ENCODE peak calls at places on chromosomes 6 and 20, in eight cellular contexts. X is adrenal gland, V is A549, F is lower leg skin, A is NB4, Y is HCT116, G is GM12891, U is IMR-90. H is an unnamed sample.

GRCh38 chr20:59745201-59745600 is 140.9 kb downstream of the PHACTR3 start:
- DNase-seq in X (no peak), V (no peak), F (no peak), A (no peak), Y (no peak), G (no peak), U (no peak), H (no peak)

GRCh38 chr20:8587246-8587645 is 455.2 kb downstream of the PLCB1 start:
- DNase-seq in X (no peak), V (no peak), F (no peak), A (no peak), Y (no peak), G (no peak), U (no peak), H (no peak)

GRCh38 chr6:12958052-12958706 is 241.6 kb downstream of the PHACTR1 start:
- DNase-seq in X (no peak), V (no peak), F (no peak), A (no peak), Y (no peak), G (no peak), U (no peak), H (no peak)

GRCh38 chr20:53847118-53847842 is 223.1 kb downstream of the BCAS1 start:
- DNase-seq in X (no peak), V (no peak), F (no peak), A (peak; percentile 84), Y (no peak), G (no peak), U (no peak), H (no peak)

GRCh38 chr20:12570371-12570770 is 438.4 kb upstream of the SPTLC3 start:
- DNase-seq in X (no peak), V (peak; percentile 58), F (no peak), A (peak; percentile 64), Y (no peak), G (no peak), U (no peak), H (peak; percentile 1)

GRCh38 chr20:45781391-45781931 is 10.2 kb downstream of the WFDC3 start:
- DNase-seq in X (no peak), V (peak; percentile 47), F (no peak), A (no peak), Y (peak; percentile 92), G (no peak), U (peak; percentile 95), H (no peak)

GRCh38 chr6:116405147-116405546 is 34.4 kb downstream of the DSE start:
- DNase-seq in X (no peak), V (no peak), F (no peak), A (no peak), Y (no peak), G (no peak), U (peak; percentile 84), H (no peak)

GRCh38 chr6:16925461-16925860 is 164.2 kb upstream of the ATXN1 start:
- DNase-seq in X (no peak), V (no peak), F (no peak), A (no peak), Y (no peak), G (no peak), U (peak; percentile 69), H (no peak)

GRCh38 chr6:137970368-137970767 is 103.3 kb downstream of the TNFAIP3 start:
- DNase-seq in X (no peak), V (no peak), F (no peak), A (peak; percentile 59), Y (no peak), G (no peak), U (no peak), H (no peak)

GRCh38 chr6:44127186-44128019 is at the start of the genes MRPL14 and TMEM63B:
- DNase-seq in X (peak; percentile 87), V (peak; percentile 83), F (peak; percentile 96), A (peak; percentile 90), Y (peak; percentile 65), G (peak; percentile 99), U (peak; percentile 88), H (peak; percentile 97)
- TF ChIP-seq POLR2A in X (peak; percentile 72), V (peak; percentile 64), F (no peak), A (peak; percentile 90), Y (peak; percentile 78), G (peak; percentile 69), U (peak; percentile 47), H (peak; percentile 30)

DNA sequence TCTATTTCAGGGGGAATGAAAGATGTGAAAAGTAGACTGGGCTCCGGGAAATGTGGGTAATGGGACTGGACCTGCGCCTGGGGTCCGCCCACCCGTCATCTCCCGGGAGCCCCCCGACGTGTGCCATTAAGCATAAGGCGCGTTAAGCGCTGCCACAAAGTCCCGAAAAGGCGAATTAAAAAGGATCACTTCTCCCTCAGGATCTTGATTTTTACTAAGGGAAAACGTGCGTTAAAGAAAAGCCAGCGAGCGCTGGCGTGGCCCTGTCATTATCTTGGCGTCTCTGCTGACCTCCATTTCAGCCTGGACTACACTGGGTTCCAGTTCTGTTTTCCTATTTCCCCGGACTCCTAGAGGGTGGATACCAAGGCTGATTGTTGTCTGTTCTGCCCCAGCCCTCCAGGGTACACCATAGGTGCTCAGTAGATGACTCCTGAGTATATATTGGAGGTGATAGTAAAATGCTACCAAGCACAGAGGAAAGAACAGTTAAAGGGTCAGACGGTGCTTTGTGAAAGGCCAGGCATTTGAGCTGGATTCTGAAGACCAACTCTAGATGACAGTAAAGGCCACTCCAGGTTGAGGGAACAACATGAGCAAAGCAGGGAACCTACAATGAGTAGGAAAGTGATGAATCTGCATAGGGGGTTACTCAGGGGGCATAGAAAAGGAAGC is 89.2 kb upstream of the ARID1B start:
- DNase-seq in X (peak; percentile 37), V (no peak), F (peak; percentile 86), A (no peak), Y (peak; percentile 10), G (no peak), U (peak; percentile 14), H (peak; percentile 67)
- TF ChIP-seq POLR2A in X (peak; percentile 6), V (no peak), F (no peak), A (no peak), Y (no peak), G (no peak), U (no peak), H (no peak)

GRCh38 chr6:133891814-133892443 is 3.0 kb downstream of the TCF21 start:
- DNase-seq in X (no peak), V (no peak), F (no peak), A (no peak), Y (no peak), G (no peak), U (no peak), H (no peak)

GRCh38 chr6:133887478-133887877 is 1.4 kb upstream of the TCF21 start:
- DNase-seq in X (no peak), V (no peak), F (no peak), A (no peak), Y (no peak), G (no peak), U (no peak), H (no peak)

GRCh38 chr6:133888931-133889556 is at the start of gene TCF21:
- DNase-seq in X (no peak), V (no peak), F (no peak), A (no peak), Y (no peak), G (no peak), U (peak; percentile 85), H (no peak)

GRCh38 chr6:133890941-133891813 is 2.3 kb downstream of the TCF21 start:
- DNase-seq in X (peak; percentile 11), V (peak; percentile 48), F (no peak), A (no peak), Y (no peak), G (no peak), U (peak; percentile 39), H (no peak)

DNA sequence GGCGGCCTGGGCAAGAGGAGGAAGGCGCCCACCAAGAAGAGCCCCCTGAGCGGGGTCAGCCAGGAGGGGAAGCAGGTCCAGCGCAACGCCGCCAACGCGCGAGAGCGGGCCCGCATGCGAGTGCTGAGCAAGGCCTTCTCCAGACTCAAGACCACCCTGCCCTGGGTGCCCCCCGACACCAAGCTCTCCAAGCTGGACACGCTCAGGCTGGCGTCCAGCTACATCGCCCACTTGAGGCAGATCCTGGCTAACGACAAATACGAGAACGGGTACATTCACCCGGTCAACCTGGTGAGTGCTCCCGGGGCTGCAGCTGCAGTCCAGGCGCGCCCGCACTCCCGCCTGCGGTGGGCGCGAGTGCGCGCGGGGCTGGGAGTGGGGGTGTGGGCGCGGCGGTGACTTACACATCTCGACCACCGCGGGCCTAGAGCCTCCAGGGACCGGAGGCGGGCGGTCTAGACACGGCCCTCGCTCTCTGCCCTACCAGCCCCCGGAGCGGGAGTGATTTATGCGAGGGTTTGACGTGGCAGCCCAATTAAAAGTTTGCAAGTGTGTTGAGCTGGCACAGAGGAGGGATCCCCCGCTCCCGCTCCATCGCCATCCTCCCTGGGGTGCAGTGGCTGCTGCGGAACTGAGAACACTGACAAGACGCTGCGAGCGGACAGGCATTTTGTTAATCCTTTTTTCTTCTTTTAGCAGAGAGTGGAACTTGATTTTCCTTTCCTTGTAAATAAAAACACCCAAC is 816 bp downstream of the TCF21 start:
- DNase-seq in X (no peak), V (no peak), F (no peak), A (no peak), Y (no peak), G (no peak), U (peak; percentile 73), H (no peak)
- TF ChIP-seq POLR2A in X (no peak), V (no peak), F (no peak), A (no peak), Y (no peak), G (no peak), U (peak; percentile 76), H (no peak)

GRCh38 chr6:134288538-134289203 is 29.2 kb downstream of the SGK1 start:
- DNase-seq in X (no peak), V (peak; percentile 64), F (no peak), A (peak; percentile 89), Y (no peak), G (no peak), U (peak; percentile 94), H (peak; percentile 12)
- TF ChIP-seq POLR2A in X (no peak), V (no peak), F (no peak), A (no peak), Y (no peak), G (no peak), U (no peak), H (no peak)

GRCh38 chr20:56392282-56393132 is at the start of gene CSTF1:
- DNase-seq in X (peak; percentile 99), V (peak; percentile 100), F (peak; percentile 100), A (peak; percentile 100), Y (peak; percentile 99), G (peak; percentile 97), U (peak; percentile 100), H (peak; percentile 100)
- TF ChIP-seq POLR2A in X (peak; percentile 30), V (peak; percentile 76), F (no peak), A (peak; percentile 79), Y (peak; percentile 19), G (peak; percentile 20), U (no peak), H (peak; percentile 88)

DNA sequence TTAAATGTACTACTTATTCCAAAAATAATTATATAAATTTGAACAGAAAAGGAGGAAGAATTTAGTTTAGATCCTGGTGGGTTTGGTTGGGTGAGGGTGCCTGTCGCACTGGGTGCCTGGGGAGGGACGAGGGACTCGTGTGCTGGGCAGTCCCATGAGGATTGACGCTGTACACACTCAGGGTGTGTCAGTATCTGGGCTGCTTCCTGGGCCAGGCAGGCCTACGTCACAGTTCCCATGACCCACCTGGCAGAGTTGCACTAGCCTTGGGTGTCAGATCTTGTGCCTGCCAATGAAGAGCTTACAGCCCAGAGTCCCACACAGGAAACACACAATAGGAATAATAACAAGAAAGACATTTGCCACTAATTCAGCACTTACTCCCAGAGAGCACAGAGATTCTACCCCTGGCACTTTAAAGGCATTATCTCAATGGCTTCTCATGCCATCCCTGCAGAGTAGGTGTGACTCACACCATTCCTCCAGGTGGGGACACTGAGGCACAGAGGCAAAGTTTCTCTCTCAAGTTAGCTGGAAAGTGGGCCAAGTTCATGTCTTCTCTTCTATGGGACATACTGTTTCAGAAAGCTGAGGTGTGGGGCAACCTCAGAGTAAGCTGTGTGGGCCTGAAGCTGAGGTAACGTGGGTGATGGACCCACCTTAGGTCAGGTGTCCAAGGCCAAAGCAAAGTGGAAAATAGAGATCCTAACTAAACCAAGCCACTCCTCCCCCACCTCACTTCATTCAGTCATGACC is 1.3 kb upstream of the SDCBP2 start:
- DNase-seq in X (peak; percentile 93), V (peak; percentile 19), F (peak; percentile 93), A (no peak), Y (no peak), G (no peak), U (no peak), H (no peak)
- TF ChIP-seq POLR2A in X (peak; percentile 58), V (no peak), F (no peak), A (no peak), Y (no peak), G (no peak), U (no peak), H (no peak)